ENCODE peak calls at places on chromosomes 4 and X, in eight cellular contexts. V, C, K, E, O, G, N and U are unnamed samples.

GRCh38 chr4:166301266-166301665 is 428.2 kb downstream of the TLL1 start:
- DNase-seq in G (no peak), V (no peak), O (no peak), N (no peak), K (no peak), E (no peak), C (no peak), U (no peak)

GRCh38 chr4:121819216-121819980 is 4.3 kb downstream of the CCNA2 start:
- DNase-seq in K (no peak), G (no peak), V (no peak), O (no peak), E (no peak), N (no peak), C (peak; percentile 44), U (peak; percentile 45)

GRCh38 chr4:15912961-15913630 is 25.4 kb downstream of the FGFBP1 start:
- DNase-seq in C (no peak), O (no peak), N (no peak), E (no peak), G (no peak), K (no peak), V (no peak), U (peak; percentile 11)

GRCh38 chr4:136400829-136401228 is 1131.5 kb downstream of the PCDH18 start:
- DNase-seq in V (no peak), N (no peak), O (peak; percentile 54), K (no peak), G (no peak), C (no peak), E (peak; percentile 34), U (no peak)

GRCh38 chr4:142356797-142357196 is 489.3 kb downstream of the INPP4B start:
- DNase-seq in N (no peak), O (no peak), C (no peak), E (no peak), G (no peak), K (no peak), V (no peak), U (no peak)

GRCh38 chr4:94561249-94562024 is 109.7 kb downstream of the PDLIM5 start:
- DNase-seq in C (peak; percentile 90), N (no peak), K (no peak), G (no peak), V (no peak), O (no peak), E (no peak), U (peak; percentile 77)

GRCh38 chrX:40460926-40461325 is 119.8 kb upstream of the ATP6AP2 start:
- DNase-seq in K (no peak), V (no peak), C (no peak), E (no peak), O (no peak), G (no peak), N (peak; percentile 48), U (no peak)

GRCh38 chr4:100852326-100852725 is 334.5 kb upstream of the EMCN start:
- DNase-seq in O (no peak), G (no peak), E (no peak), N (no peak), K (no peak), C (no peak), V (no peak), U (no peak)

GRCh38 chr4:119592708-119593298 is 35.8 kb downstream of the PDE5A start:
- DNase-seq in E (no peak), V (no peak), C (no peak), O (no peak), N (no peak), G (no peak), K (no peak), U (no peak)

GRCh38 chrX:53089224-53089842 is 4.6 kb upstream of the KANTR start:
- DNase-seq in C (peak; percentile 49), E (peak; percentile 62), N (peak; percentile 44), O (peak; percentile 52), K (no peak), G (no peak), V (peak; percentile 47), U (peak; percentile 76)

GRCh38 chrX:103539695-103540094 is 20.4 kb upstream of the RAB40A start:
- DNase-seq in E (no peak), O (no peak), N (no peak), C (no peak), G (no peak), K (no peak), V (no peak), U (peak; percentile 25)
- H3K4me2 ChIP-seq in E (no peak overlapping the region), O (no peak overlapping the region), N (no peak overlapping the region), C (no peak overlapping the region), G (no peak overlapping the region), K (no peak overlapping the region), V (no peak overlapping the region), U (peak overlapping the region; percentile 35)

DNA sequence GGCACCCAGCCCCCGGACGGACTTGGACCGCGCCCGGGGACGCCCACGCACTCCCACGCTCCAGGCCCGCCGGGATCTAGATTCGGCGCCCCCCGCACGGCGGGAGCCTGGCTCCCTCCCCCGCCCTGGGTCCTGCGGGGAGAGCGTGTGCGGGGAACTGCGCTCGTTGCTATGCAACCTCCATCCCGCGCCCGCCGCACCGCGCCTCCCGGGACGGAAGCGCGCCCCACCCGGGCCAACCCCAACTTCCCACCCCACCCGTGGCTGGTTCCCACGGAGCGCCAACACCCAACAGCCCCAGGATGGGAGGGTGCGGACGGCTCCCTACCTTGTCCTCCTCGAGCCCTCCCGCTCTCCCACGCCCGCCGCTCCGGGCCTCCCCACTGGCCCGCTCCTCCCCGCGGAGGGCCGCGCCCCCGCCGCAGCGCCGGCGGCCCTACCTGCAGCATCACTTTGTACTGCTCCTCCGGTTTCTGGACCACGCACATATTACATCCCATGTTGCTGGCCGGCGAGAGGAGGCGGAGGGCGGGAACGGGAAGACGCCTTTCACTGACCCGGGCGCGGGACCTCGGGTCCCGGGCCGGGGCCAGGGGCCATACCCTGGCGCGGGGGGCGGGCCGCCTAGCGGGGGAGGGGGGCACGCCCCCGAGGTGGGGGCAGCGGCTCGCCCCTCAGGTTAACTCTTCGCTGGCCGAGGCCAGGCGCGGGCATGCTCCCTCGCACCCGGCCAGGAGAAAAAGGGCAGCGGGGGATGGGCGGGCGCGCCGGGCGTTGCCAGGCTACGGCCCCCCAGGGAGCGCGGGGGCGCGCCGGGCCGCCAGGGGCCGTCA is at the start of gene PDZD4:
- DNase-seq in K (peak; percentile 67), E (peak; percentile 53), V (peak; percentile 78), C (no peak), O (peak; percentile 52), N (no peak), G (no peak), U (peak; percentile 9)
- TF ChIP-seq EZH2 in K (no peak), E (no peak), V (no peak), C (peak; percentile 72), O (peak; percentile 61), N (no peak), G (no peak), U (peak; percentile 90)

GRCh38 chr4:116397291-116397690 is 688.1 kb downstream of the TRAM1L1 start:
- DNase-seq in N (no peak), C (no peak), E (peak; percentile 6), G (no peak), V (no peak), O (no peak), K (no peak), U (no peak)
- H3K4me2 ChIP-seq in N (no peak overlapping the region), C (no peak overlapping the region), E (no peak overlapping the region), G (no peak overlapping the region), V (no peak overlapping the region), O (no peak overlapping the region), K (no peak overlapping the region), U (no peak overlapping the region)

GRCh38 chr4:158802914-158803313 is 34.1 kb downstream of the FNIP2 start:
- DNase-seq in K (no peak), V (no peak), C (no peak), O (no peak), N (no peak), G (no peak), E (no peak), U (no peak)
- TF ChIP-seq EZH2 in K (no peak), V (no peak), C (no peak), O (no peak), N (no peak), G (no peak), E (no peak), U (no peak)

GRCh38 chr4:78654809-78655208 is 103.2 kb downstream of the ANXA3 start:
- DNase-seq in E (no peak), C (no peak), G (no peak), O (no peak), N (no peak), V (no peak), K (no peak), U (peak; percentile 72)
- H3K4me2 ChIP-seq in E (no peak overlapping the region), C (no peak overlapping the region), G (no peak overlapping the region), O (no peak overlapping the region), N (no peak overlapping the region), V (no peak overlapping the region), K (no peak overlapping the region), U (peak overlapping the region; percentile 50)

GRCh38 chr4:146638801-146639351 is at the start of gene POU4F2:
- DNase-seq in G (no peak), C (peak; percentile 23), N (no peak), V (no peak), O (peak; percentile 76), E (peak; percentile 76), K (peak; percentile 83), U (peak; percentile 52)
- TF ChIP-seq EZH2 in G (no peak), C (peak; percentile 73), N (no peak), V (no peak), O (no peak), E (no peak), K (no peak), U (no peak)

DNA sequence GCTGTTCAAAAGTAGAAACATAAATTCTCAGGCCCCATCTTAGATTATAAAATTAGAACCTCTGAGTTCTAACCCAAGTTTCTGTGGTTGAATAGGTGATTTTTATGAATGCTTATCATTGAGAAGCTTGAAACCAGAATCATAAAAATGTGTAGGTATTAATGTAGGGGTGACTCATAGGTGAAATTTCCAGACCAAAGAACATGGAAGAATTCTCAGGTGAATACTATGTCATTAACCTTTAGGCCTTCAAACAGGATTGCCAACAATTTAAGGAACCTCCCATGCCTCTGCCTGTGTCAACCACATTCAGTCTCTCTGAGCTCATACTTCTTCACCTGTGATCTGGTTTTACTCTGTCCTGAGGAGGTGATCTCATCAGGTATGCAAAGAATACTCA is 177.8 kb downstream of the NPFFR2 start:
- DNase-seq in V (no peak), E (no peak), N (no peak), K (no peak), C (no peak), O (no peak), G (peak; percentile 94), U (no peak)
- H3K4me2 ChIP-seq in V (no peak overlapping the region), E (no peak overlapping the region), N (no peak overlapping the region), K (no peak overlapping the region), C (no peak overlapping the region), O (no peak overlapping the region), G (peak overlapping the region; percentile 46), U (no peak overlapping the region)

GRCh38 chr4:85102606-85103005 is 136.1 kb upstream of the WDFY3 start:
- DNase-seq in G (no peak), E (no peak), C (no peak), K (no peak), N (no peak), O (no peak), V (no peak), U (no peak)
- TF ChIP-seq EZH2 in G (no peak), E (no peak), C (no peak), K (no peak), N (no peak), O (no peak), V (no peak), U (no peak)